ENCODE peak calls at places on chromosomes 12 and 14, in six cellular contexts. Y, H, C, Q, M and S are unnamed samples.

GRCh38 chr12:65592416-65592815 is 231.9 kb upstream of the HMGA2 start:
- DNase-seq in Q (no peak), C (no peak), M (no peak), H (no peak), Y (no peak), S (no peak)

GRCh38 chr14:63468273-63468672 is 74.9 kb downstream of the PPP2R5E start:
- DNase-seq in Q (no peak), Y (no peak), C (no peak), H (no peak), M (no peak), S (no peak)

GRCh38 chr12:459430-460258 is at the start of gene B4GALNT3:
- DNase-seq in Q (peak; percentile 68), H (peak; percentile 89), C (peak; percentile 80), M (peak; percentile 61), Y (peak; percentile 14), S (no peak)

GRCh38 chr14:104875811-104876210 is 10.7 kb downstream of the CEP170B start:
- DNase-seq in M (peak; percentile 7), Q (no peak), Y (no peak), H (peak; percentile 34), C (no peak), S (no peak)

GRCh38 chr12:13033266-13033875 is 10.8 kb upstream of the FAM234B start:
- DNase-seq in Q (no peak), H (no peak), M (no peak), Y (no peak), C (no peak), S (no peak)

GRCh38 chr14:23645812-23646647 is 9.9 kb downstream of the DHRS2 start:
- DNase-seq in Y (no peak), H (no peak), C (no peak), M (no peak), Q (no peak), S (no peak)

GRCh38 chr14:53458368-53458814 is 305.3 kb upstream of the DDHD1 start:
- DNase-seq in Q (no peak), H (no peak), M (no peak), C (no peak), Y (no peak), S (peak; percentile 17)

GRCh38 chr12:3170423-3171194 is 93.4 kb downstream of the TSPAN9 start:
- DNase-seq in M (no peak), H (no peak), C (no peak), Q (peak; percentile 51), Y (no peak), S (peak; percentile 92)

GRCh38 chr14:101733211-101733610 is 28.3 kb upstream of the PPP2R5C start:
- DNase-seq in M (no peak), Q (no peak), C (no peak), H (no peak), Y (no peak), S (peak; percentile 7)

GRCh38 chr14:24060984-24061913 is 9.4 kb downstream of the CARMIL3 start:
- DNase-seq in M (no peak), H (peak; percentile 35), Y (no peak), Q (no peak), C (no peak), S (no peak)

GRCh38 chr12:2641209-2641608 is 153.6 kb upstream of the FKBP4 start:
- DNase-seq in Y (no peak), H (no peak), Q (peak; percentile 48), C (no peak), M (no peak), S (no peak)

GRCh38 chr12:87924149-87924548 is 105.1 kb downstream of the C12orf50 start:
- DNase-seq in H (no peak), Y (no peak), M (no peak), C (no peak), Q (no peak), S (peak; percentile 40)

GRCh38 chr12:45553204-45553603 is 176.3 kb upstream of the ARID2 start:
- DNase-seq in M (no peak), C (no peak), H (no peak), Q (no peak), Y (no peak), S (no peak)

GRCh38 chr12:103758310-103759089 is 82.5 kb downstream of the NT5DC3 start:
- DNase-seq in M (no peak), C (no peak), Y (no peak), Q (no peak), H (no peak), S (no peak)

GRCh38 chr14:51472881-51473280 is 178.8 kb upstream of the FRMD6 start:
- DNase-seq in H (no peak), Q (peak; percentile 77), C (no peak), Y (no peak), M (no peak), S (no peak)

GRCh38 chr12:62210422-62210821 is 49.8 kb upstream of the USP15 start:
- DNase-seq in C (no peak), Y (no peak), H (peak; percentile 30), Q (peak; percentile 59), M (no peak), S (no peak)

GRCh38 chr14:23539209-23539866 is 12.2 kb downstream of the ZFHX2 start:
- DNase-seq in Y (no peak), H (no peak), Q (peak; percentile 75), C (no peak), M (no peak), S (no peak)

GRCh38 chr14:75831455-75831854 is 150.3 kb downstream of the TGFB3 start:
- DNase-seq in M (peak; percentile 29), H (peak; percentile 72), C (peak; percentile 72), Y (no peak), Q (no peak), S (peak; percentile 74)

GRCh38 chr12:124369055-124369900 is 74.4 kb downstream of the RFLNA start:
- DNase-seq in Y (no peak), H (peak; percentile 87), C (peak; percentile 91), M (peak; percentile 94), Q (no peak), S (peak; percentile 88)

GRCh38 chr12:1491983-1492697 is 102.2 kb downstream of the FBXL14 start:
- DNase-seq in C (no peak), M (no peak), H (no peak), Y (no peak), Q (no peak), S (no peak)

GRCh38 chr12:47769234-47770085 is 3.6 kb upstream of the SLC48A1 start:
- DNase-seq in M (no peak), H (no peak), Y (no peak), Q (no peak), C (no peak), S (no peak)

GRCh38 chr12:25585021-25585523 is 32.0 kb upstream of the LMNTD1 start:
- DNase-seq in M (no peak), C (no peak), Q (no peak), H (no peak), Y (no peak), S (peak; percentile 97)

GRCh38 chr12:121034906-121035305 is 4.1 kb downstream of the OASL start:
- DNase-seq in H (no peak), C (no peak), Q (no peak), Y (no peak), M (no peak), S (no peak)
- H3K4me3 ChIP-seq in H (no peak overlapping the region), C (no peak overlapping the region), Q (no peak overlapping the region), Y (no peak overlapping the region), M (no peak overlapping the region), S (no peak overlapping the region)

DNA sequence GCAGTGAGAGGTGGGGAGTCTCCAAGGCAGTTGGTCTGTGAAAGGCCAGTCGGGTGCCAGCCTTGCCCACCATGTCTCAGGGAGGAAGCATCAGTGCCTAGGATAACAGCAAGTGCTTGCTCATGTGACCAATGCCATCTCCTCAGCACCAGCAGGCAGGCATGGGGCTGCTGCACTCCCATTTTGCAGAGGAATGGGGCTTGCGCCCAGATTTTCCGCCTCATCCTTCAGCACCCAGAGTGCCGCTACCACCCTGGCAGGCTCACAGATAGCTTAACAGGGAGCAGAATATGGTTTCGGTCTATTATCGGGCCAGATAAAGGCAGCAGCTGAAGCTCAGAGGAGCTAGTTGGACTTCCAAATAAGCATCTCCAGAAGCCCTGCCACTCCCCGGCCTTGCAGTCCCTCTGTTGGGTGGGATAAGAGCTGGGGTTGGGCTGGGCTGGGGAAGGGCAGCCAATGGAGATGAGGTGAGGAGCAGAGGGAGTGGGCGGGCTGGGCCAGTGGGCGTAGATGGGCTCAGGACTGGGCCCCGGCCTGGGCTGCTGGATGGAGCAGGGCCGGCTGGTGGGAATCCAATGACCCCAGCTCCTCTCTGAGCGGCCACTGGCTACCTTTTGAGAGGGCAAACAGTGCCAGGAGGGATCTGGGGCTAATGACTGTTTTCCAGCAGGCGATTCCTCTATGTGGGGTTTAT is 8.4 kb upstream of the KRT80 start:
- DNase-seq in C (peak; percentile 30), H (no peak), Y (no peak), M (no peak), Q (peak; percentile 72), S (no peak)
- H3K4me3 ChIP-seq in C (no peak overlapping the region), H (no peak overlapping the region), Y (no peak overlapping the region), M (no peak overlapping the region), Q (peak overlapping the region; percentile 39), S (no peak overlapping the region)

DNA sequence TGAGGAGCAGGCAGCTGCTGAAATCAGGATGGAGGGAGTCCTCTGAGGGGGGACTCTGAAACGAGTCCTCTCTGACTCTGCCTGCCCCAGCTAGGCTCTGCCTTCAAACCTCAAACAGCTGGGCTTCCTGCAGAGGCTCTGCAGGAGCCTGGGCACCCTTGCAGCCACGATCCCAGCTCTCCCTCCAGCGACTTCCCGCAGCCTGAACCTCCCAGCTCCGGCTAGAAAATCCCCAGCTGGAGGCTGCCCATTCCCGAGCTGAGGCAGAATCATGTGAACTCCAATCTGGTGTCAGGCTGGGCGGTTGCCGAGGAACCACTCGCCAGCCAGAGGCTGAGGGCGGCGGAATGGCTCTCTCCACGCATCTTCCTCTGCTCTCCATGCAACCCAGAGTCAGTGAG is at the start of gene GPR68:
- DNase-seq in Y (no peak), C (peak; percentile 74), H (peak; percentile 52), Q (peak; percentile 62), M (peak; percentile 53), S (peak; percentile 31)
- H3K4me3 ChIP-seq in Y (peak within 1 kb of the TSS; percentile 13), C (no peak within 1 kb of the TSS), H (no peak within 1 kb of the TSS), Q (no peak within 1 kb of the TSS), M (peak within 1 kb of the TSS; percentile 29), S (peak within 1 kb of the TSS; percentile 9)

GRCh38 chr12:131829351-131829794 is 1.2 kb downstream of the MMP17 start:
- DNase-seq in H (no peak), M (no peak), C (no peak), Y (no peak), Q (no peak), S (no peak)

GRCh38 chr12:131831635-131832041 is 3.4 kb downstream of the MMP17 start:
- DNase-seq in H (no peak), Q (peak; percentile 61), C (no peak), Y (no peak), M (no peak), S (peak; percentile 60)

GRCh38 chr12:131831021-131831571 is 2.9 kb downstream of the MMP17 start:
- DNase-seq in C (no peak), Q (peak; percentile 84), M (no peak), Y (no peak), H (no peak), S (no peak)

GRCh38 chr12:131829795-131830334 is 1.7 kb downstream of the MMP17 start:
- DNase-seq in H (no peak), M (no peak), C (peak; percentile 48), Y (no peak), Q (no peak), S (no peak)

DNA sequence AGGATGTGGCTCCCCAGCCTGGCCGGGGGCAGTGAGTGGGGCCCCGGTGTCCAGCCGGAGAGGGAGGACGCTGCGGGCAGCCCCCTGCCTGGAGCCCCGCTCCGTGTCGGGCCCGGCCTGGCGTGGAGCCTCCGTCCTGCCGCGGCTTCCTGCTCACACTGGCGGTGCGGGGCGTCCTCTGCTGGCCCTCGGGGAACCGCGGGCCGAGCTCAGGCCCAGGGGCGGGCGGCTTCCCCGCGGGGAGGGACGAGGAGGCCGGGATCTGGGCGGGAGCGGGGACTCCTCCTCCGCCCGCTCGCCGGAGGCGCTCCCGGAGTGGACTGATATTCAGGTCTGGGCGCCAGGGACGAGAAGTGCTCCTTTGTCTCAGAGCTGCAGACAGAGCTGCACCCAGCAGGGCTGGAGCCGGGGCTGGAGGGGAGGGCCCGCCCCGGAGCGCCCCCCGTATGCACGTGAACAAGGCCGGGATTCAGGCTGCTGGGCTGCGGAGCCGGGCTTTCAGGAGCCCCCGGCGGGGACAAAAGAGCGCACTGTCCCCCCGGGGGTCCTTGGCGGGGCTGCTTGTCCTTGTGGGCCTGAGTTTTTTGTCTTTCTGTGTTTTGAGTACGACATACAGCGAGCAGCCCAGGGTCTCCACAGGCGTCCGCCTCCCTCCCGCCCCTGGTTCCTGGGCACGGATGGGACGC is 2.3 kb downstream of the MMP17 start:
- DNase-seq in C (peak; percentile 83), Q (peak; percentile 85), H (peak; percentile 79), Y (no peak), M (peak; percentile 86), S (peak; percentile 57)
- H3K4me3 ChIP-seq in C (no peak overlapping the region), Q (peak overlapping the region; percentile 52), H (no peak overlapping the region), Y (no peak overlapping the region), M (peak overlapping the region; percentile 58), S (peak overlapping the region; percentile 59)